ENCODE peak calls at places on chromosomes 5 and 9, in ten cellular contexts. N, J, G, Q, S, F, D, E, W and V are unnamed samples.

GRCh38 chr5:44294492-44294891 is 94.7 kb downstream of the FGF10 start:
- DNase-seq in S (no peak), J (peak), W (peak), G (no peak), F (peak), N (peak), D (peak), Q (no peak), E (no peak), V (peak)

GRCh38 chr9:33473216-33473615 is 508 bp downstream of the NOL6 start:
- DNase-seq in F (peak), G (no peak), J (no peak), W (no peak), D (no peak), S (no peak), E (no peak), Q (no peak), N (no peak), V (peak)

GRCh38 chr5:143576721-143577484 is 173.4 kb upstream of the NR3C1 start:
- DNase-seq in N (peak), E (peak), F (no peak), S (no peak), W (peak), Q (no peak), G (no peak), D (no peak), J (no peak), V (peak)

GRCh38 chr9:131585375-131585774 is 40.1 kb downstream of the PRRT1B start:
- DNase-seq in W (peak), J (no peak), N (no peak), Q (peak), G (no peak), S (peak), D (no peak), F (no peak), E (no peak), V (no peak)

GRCh38 chr5:140857177-140857986 is 1.7 kb downstream of the PCDHA10 start:
- DNase-seq in G (no peak), E (no peak), Q (no peak), W (no peak), D (no peak), J (no peak), S (no peak), F (no peak), N (no peak), V (no peak)

GRCh38 chr5:10278658-10279279 is 28.7 kb downstream of the CCT5 start:
- DNase-seq in S (no peak), W (no peak), E (no peak), F (no peak), D (no peak), J (no peak), N (no peak), G (no peak), Q (no peak), V (no peak)

GRCh38 chr5:154367101-154367500 is 78.7 kb upstream of the SAP30L start:
- DNase-seq in Q (no peak), F (no peak), G (no peak), E (peak), W (peak), D (no peak), N (peak), J (no peak), S (no peak), V (peak)

GRCh38 chr5:43947870-43948269 is 344.9 kb downstream of the NNT start:
- DNase-seq in J (no peak), W (no peak), E (no peak), F (no peak), N (peak), Q (no peak), S (no peak), D (no peak), G (no peak), V (peak)

GRCh38 chr9:72951520-72952393 is 1.1 kb downstream of the ALDH1A1 start:
- DNase-seq in S (no peak), Q (no peak), G (no peak), E (no peak), N (no peak), W (no peak), D (no peak), F (no peak), J (no peak), V (no peak)
- H3K4me3 ChIP-seq in S (no peak), Q (peak), G (no peak), E (no peak), N (peak), W (no peak), D (peak), F (peak), J (peak), V (peak)

GRCh38 chr9:111412280-111412679 is 71.9 kb downstream of the ECPAS start:
- DNase-seq in F (no peak), W (no peak), J (peak), G (no peak), N (no peak), D (no peak), E (no peak), Q (no peak), S (no peak), V (no peak)
- TF ChIP-seq CTCF in F (no peak), W (peak), J (no peak), G (no peak), N (no peak), D (no peak), E (no peak), Q (no peak), S (no peak), V (no peak)

DNA sequence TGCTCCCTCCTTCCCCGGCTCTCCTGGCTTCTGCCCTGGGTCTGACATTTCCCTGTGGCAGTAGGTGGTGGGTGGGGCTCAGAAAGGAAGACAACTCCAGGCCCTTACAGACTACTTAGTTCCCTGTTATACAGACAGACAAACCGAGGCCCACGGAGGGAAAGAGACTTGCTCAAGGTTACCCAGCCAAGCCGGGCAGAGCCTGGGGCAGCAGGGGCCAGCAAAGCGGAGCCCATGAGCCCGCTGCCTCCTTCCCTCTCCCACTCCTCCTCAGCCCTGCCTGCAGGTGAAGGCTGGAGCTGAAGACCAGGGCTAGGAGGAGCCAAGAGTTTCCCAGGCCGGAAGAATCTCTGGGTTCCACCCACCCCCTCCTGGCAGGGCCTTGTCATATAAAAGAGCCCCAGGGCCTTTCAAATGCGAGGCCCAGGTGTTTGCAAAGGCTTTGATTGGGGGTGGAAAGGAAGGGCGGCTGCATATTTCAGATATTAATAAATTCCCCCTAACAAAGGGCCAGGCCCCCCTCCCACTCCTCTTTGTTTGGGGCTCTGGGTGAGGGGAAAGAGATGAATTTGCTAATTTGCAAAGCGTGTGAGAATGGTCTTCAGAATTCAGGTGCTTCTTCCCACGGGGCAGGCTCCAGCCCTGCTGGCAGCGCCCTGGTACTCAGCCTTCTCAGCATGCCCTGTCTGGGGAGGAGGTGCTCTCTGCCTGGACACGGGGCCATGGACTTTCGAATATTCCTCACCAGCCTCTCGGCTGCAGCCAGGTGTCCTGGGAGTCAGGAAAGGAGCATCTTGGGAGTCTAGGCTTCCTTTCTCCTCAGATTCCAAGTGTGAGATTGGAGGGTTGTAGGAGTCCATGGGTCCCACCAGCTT is 21.5 kb downstream of the SLC6A7 start:
- DNase-seq in N (no peak), W (no peak), S (no peak), G (no peak), D (no peak), E (no peak), Q (peak), J (no peak), F (no peak), V (no peak)
- H3K4me3 ChIP-seq in N (no peak), W (no peak), S (no peak), G (no peak), D (no peak), E (no peak), Q (no peak), J (no peak), F (no peak), V (no peak)

GRCh38 chr5:159682623-159683022 is 233.7 kb upstream of the ADRA1B start:
- DNase-seq in F (no peak), S (no peak), E (no peak), D (no peak), G (peak), J (no peak), Q (no peak), W (peak), N (no peak), V (no peak)
- TF ChIP-seq CTCF in F (no peak), S (peak), E (no peak), D (peak), G (peak), J (no peak), Q (no peak), W (peak), N (no peak), V (no peak)

DNA sequence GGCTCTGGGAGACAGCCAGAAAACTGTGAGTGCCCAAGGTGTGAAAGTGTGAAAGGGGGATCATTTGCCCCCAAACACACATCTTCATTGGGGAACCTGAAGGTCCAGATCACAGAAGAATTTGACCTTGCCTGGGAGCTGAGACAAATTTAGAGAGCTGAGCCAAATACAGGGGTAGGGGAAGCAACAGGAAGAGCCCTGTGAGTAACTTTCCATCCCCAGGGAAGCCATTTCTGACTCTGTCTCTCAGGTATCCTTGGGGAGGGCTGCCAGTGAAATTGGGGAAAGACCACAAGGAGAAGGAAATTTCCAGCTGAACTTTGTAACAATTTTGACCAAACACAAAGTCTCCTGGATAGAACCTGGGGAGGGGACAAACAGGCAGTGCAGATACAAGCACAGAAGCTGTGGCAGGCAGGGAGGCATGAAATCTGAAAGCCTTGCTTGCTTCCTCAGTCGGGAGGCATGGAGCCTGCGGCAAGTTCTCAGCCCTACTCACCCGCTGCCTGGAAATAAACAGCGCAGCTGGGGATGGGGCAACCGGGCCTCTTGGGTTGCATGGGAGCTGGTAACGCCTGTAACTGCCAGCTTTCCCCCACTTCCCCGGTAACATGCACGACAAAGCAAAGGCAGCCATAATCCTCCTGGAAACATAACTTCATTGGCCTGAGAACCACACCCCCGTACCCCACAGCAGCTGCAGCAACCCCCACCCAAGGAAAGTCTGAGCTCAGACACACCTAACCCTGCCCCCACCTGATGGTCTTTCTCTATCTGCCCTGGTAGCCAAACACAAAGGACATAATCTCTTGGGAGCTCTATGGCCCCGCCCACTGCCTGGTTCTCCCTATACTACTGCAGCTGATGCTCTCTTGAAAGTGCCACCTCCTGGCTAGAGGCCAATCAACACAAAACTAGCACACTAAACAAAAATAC is 31.4 kb upstream of the ZCCHC9 start:
- DNase-seq in E (no peak), G (peak), F (no peak), S (peak), J (no peak), N (no peak), D (no peak), W (no peak), Q (no peak), V (no peak)
- H3K4me3 ChIP-seq in E (no peak), G (no peak), F (no peak), S (no peak), J (no peak), N (no peak), D (no peak), W (no peak), Q (no peak), V (no peak)

GRCh38 chr5:165457854-165458481 is 1952.5 kb downstream of the MAT2B start:
- DNase-seq in J (no peak), W (peak), S (peak), G (peak), D (no peak), N (peak), F (no peak), Q (no peak), E (peak), V (no peak)
- TF ChIP-seq CTCF in J (no peak), W (peak), S (peak), G (peak), D (peak), N (peak), F (no peak), Q (peak), E (peak), V (peak)

GRCh38 chr5:1285141-1285540 is 9.7 kb downstream of the TERT start:
- DNase-seq in W (no peak), F (no peak), S (no peak), J (no peak), E (no peak), N (no peak), Q (no peak), D (no peak), G (no peak), V (no peak)

GRCh38 chr5:1291611-1292080 is 3.2 kb downstream of the TERT start:
- DNase-seq in N (no peak), E (no peak), W (no peak), D (no peak), F (peak), G (peak), Q (peak), S (peak), J (no peak), V (no peak)

GRCh38 chr5:1292139-1292538 is 2.7 kb downstream of the TERT start:
- DNase-seq in J (no peak), D (no peak), E (no peak), W (no peak), G (peak), N (no peak), S (no peak), F (peak), Q (no peak), V (no peak)

GRCh38 chr5:1285883-1286291 is 9.0 kb downstream of the TERT start:
- DNase-seq in N (no peak), E (no peak), J (no peak), S (no peak), F (peak), Q (no peak), D (no peak), G (no peak), W (no peak), V (no peak)

DNA sequence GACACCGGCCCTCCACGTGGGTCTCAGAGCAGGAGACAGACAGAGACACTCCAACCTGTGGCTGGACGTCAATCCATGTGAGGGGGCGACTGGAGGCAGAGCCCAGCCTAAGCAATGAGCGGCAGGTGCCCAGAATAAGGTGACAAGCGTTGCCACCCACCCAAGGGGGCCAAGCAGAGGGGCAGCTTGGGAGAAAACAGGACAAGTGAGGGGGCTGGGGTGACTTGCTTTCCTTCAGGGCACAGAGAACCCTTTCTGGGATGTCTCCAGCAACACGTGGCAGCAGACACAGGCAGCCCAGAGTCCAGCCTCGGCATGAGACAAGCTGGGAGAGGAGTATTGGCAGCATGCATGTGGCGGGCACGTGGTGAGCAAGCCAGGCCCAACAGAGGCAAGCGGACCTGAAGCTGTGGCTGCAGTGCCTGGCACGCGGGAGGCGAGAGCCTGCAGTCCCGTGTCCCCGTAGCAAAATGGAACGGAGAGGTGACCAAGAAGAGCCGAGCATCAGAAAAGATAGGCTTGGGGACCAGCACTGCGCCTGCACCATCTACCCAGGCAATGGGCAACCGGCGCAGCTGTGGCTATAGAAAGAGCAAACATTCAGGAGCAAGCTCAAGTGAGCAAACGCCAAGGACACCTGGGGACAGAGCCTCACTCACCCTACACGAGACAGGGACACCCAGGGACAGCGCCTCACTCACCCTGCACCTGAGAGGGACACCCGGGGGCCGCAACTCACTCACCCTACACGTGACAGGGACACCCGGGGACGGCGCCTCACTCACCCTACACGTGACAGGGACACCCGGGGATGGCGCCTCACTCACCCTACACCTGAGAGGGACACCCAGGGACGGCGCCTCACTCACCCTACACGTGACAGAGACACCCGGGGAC is 6.2 kb downstream of the TERT start:
- DNase-seq in W (no peak), D (no peak), N (no peak), Q (no peak), S (no peak), J (no peak), E (no peak), G (peak), F (peak), V (no peak)
- H3K4me3 ChIP-seq in W (no peak), D (no peak), N (no peak), Q (no peak), S (no peak), J (no peak), E (no peak), G (no peak), F (no peak), V (no peak)

GRCh38 chr5:76450059-76450458 is 47.0 kb downstream of the IQGAP2 start:
- DNase-seq in Q (no peak), D (no peak), E (no peak), F (no peak), W (no peak), N (no peak), J (no peak), G (no peak), S (no peak), V (no peak)
- TF ChIP-seq CTCF in Q (no peak), D (no peak), E (no peak), F (no peak), W (no peak), N (no peak), J (no peak), G (no peak), S (no peak), V (no peak)

DNA sequence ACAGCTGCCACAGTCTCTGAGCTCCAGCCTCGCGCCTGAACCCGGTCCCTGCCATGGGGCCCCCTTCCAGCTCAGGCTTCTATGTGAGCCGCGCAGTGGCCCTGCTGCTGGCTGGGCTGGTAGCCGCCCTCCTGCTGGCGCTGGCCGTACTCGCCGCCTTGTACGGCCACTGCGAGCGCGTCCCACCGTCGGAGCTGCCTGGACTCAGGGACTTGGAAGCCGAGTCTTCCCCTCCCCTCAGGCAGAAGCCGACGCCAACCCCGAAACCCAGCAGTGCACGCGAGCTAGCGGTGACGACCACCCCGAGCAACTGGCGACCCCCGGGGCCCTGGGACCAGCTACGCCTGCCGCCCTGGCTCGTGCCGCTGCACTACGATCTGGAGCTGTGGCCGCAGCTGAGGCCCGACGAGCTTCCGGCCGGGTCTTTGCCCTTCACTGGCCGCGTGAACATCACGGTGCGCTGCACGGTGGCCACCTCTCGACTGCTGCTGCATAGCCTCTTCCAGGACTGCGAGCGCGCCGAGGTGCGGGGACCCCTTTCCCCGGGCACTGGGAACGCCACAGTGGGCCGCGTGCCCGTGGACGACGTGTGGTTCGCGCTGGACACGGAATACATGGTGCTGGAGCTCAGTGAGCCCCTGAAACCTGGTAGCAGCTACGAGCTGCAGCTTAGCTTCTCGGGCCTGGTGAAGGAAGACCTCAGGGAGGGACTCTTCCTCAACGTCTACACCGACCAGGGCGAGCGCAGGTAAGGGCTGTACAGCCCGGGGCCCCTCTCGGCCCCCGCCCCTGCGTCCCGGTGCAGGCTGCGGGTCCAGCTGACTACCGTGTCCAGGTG is 509 bp downstream of the LVRN start:
- DNase-seq in N (peak), Q (peak), J (no peak), W (no peak), F (no peak), E (no peak), D (no peak), G (peak), S (no peak), V (peak)
- H3K4me3 ChIP-seq in N (peak), Q (peak), J (peak), W (peak), F (peak), E (peak), D (peak), G (peak), S (no peak), V (peak)

GRCh38 chr9:78866228-78867132 is 569.6 kb downstream of the PSAT1 start:
- DNase-seq in G (no peak), E (peak), S (no peak), Q (no peak), J (no peak), D (no peak), W (peak), N (peak), F (no peak), V (peak)
- TF ChIP-seq CTCF in G (no peak), E (no peak), S (no peak), Q (no peak), J (no peak), D (no peak), W (no peak), N (no peak), F (no peak), V (no peak)